ENCODE peak calls at places on chromosome 21, in five cellular contexts. O, A, L, H and Q are unnamed samples.
A peak's percentile ranks its signal among the peaks of the same experiment; 100 is the strongest.

GRCh38 chr21:40386301-40386911 is 460.6 kb downstream of the DSCAM start:
- DNase-seq in O (no peak), A (peak; percentile 57), L (no peak), H (peak; percentile 79), Q (no peak)

GRCh38 chr21:23130308-23130707 is 2132.1 kb downstream of the NCAM2 start:
- DNase-seq in O (no peak), A (no peak), L (no peak), H (no peak), Q (no peak)

GRCh38 chr21:37381883-37382585 is 15.5 kb downstream of the DYRK1A start:
- DNase-seq in O (no peak), A (no peak), L (no peak), H (no peak), Q (no peak)

GRCh38 chr21:36203603-36203889 is 46.9 kb downstream of the DOP1B start:
- DNase-seq in O (peak; percentile 85), A (no peak), L (no peak), H (no peak), Q (no peak)

GRCh38 chr21:45335761-45336534 is 48.3 kb upstream of the POFUT2 start:
- DNase-seq in O (no peak), A (peak; percentile 13), L (no peak), H (no peak), Q (peak; percentile 33)

GRCh38 chr21:26826801-26827200 is 18.4 kb downstream of the ADAMTS1 start:
- DNase-seq in O (no peak), A (no peak), L (no peak), H (no peak), Q (no peak)

GRCh38 chr21:24011087-24011486 is 1596.2 kb downstream of the MRPL39 start:
- DNase-seq in O (no peak), A (no peak), L (no peak), H (no peak), Q (no peak)

GRCh38 chr21:44301961-44302406 is 2.1 kb downstream of the PFKL start:
- DNase-seq in O (no peak), A (peak; percentile 70), L (no peak), H (no peak), Q (no peak)

GRCh38 chr21:44366586-44367211 is 13.3 kb downstream of the TRPM2 start:
- DNase-seq in O (no peak), A (no peak), L (no peak), H (no peak), Q (no peak)

GRCh38 chr21:43911015-43911934 is 46.3 kb downstream of the AGPAT3 start:
- DNase-seq in O (no peak), A (no peak), L (no peak), H (no peak), Q (no peak)

GRCh38 chr21:45505416-45506021 is 36.7 kb downstream of the SLC19A1 start:
- DNase-seq in O (no peak), A (peak; percentile 60), L (no peak), H (no peak), Q (peak; percentile 45)

GRCh38 chr21:15009964-15010363 is 54.8 kb downstream of the NRIP1 start:
- DNase-seq in O (peak; percentile 66), A (no peak), L (no peak), H (no peak), Q (no peak)

GRCh38 chr21:45508607-45509565 is 33.4 kb downstream of the SLC19A1 start:
- DNase-seq in O (no peak), A (peak; percentile 24), L (no peak), H (peak; percentile 30), Q (peak; percentile 31)

GRCh38 chr21:36806103-36806502 is 107.2 kb downstream of the SIM2 start:
- DNase-seq in O (peak; percentile 24), A (no peak), L (no peak), H (no peak), Q (no peak)

GRCh38 chr21:42986125-42986783 is 11.9 kb downstream of the PKNOX1 start:
- DNase-seq in O (no peak), A (no peak), L (no peak), H (no peak), Q (no peak)

GRCh38 chr21:45163413-45164123 is 89.2 kb downstream of the ADARB1 start:
- DNase-seq in O (no peak), A (no peak), L (no peak), H (no peak), Q (no peak)

GRCh38 chr21:42688226-42688840 is 34.9 kb downstream of the PDE9A start:
- DNase-seq in O (no peak), A (no peak), L (no peak), H (no peak), Q (no peak)

GRCh38 chr21:41506526-41507520 is 1.1 kb downstream of the TMPRSS2 start:
- DNase-seq in O (no peak), A (peak; percentile 69), L (no peak), H (peak; percentile 43), Q (no peak)

GRCh38 chr21:32364801-32365200 is 28.0 kb downstream of the URB1 start:
- DNase-seq in O (no peak), A (no peak), L (no peak), H (no peak), Q (no peak)

GRCh38 chr21:45130324-45130774 is 56.0 kb downstream of the ADARB1 start:
- DNase-seq in O (peak; percentile 55), A (no peak), L (no peak), H (no peak), Q (no peak)

GRCh38 chr21:16125274-16125673 is 395.5 kb downstream of the USP25 start:
- DNase-seq in O (no peak), A (no peak), L (no peak), H (no peak), Q (no peak)

GRCh38 chr21:42669069-42669468 is 15.6 kb downstream of the PDE9A start:
- DNase-seq in O (no peak), A (no peak), L (no peak), H (no peak), Q (no peak)

GRCh38 chr21:14918542-14918941 is 146.3 kb downstream of the NRIP1 start:
- DNase-seq in O (no peak), A (no peak), L (no peak), H (no peak), Q (no peak)

GRCh38 chr21:34635307-34635706 is 20.4 kb upstream of the RCAN1 start:
- DNase-seq in O (no peak), A (no peak), L (no peak), H (no peak), Q (no peak)
- TF ChIP-seq CTCF in O (peak; percentile 56), A (no peak), L (no peak), H (no peak), Q (peak; percentile 38)

DNA sequence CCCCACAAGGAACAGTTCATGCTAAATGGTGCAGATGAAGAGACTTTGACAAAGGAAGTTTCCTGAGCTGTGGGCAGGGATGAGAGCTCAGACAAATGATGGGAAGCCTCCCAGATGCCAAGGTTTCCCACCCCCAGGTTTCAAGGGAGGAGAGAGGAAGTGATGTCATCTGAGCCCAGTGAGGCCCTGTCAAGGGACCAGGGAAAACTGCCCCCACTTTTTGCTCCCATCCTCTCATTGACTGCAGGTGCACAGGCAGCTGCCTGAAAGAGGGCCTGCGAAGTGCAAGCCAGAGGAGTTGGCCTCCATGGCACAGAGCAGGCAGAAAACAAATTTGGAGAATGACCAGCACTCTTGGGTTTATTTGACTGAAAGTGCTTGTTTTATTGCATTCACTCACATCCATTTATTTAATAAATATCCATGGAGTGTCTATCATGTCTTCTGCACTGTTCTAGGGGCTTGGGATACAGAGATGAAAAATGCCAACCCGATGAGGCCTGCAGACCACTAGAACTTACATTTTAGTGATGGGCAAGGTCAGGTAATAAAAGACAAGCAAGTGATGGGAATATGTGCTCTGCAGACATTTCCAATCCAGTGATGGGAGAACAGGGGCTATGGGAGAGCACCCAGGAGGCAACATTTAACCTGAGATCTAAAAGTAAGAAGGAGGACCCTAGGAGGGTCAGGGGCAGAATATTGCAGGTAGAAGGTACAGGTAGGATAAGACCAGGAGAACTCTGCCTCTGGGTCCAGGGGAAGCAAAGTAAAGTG is 52.9 kb downstream of the ETS2 start:
- DNase-seq in O (no peak), A (no peak), L (no peak), H (no peak), Q (no peak)
- TF ChIP-seq CTCF in O (no peak), A (no peak), L (no peak), H (no peak), Q (no peak)

GRCh38 chr21:29168874-29169273 is 38.4 kb downstream of the MAP3K7CL start:
- DNase-seq in O (no peak), A (no peak), L (no peak), H (no peak), Q (no peak)

GRCh38 chr21:29166333-29166732 is 35.9 kb downstream of the MAP3K7CL start:
- DNase-seq in O (no peak), A (no peak), L (no peak), H (no peak), Q (no peak)

GRCh38 chr21:29163381-29164115 is 33.1 kb downstream of the MAP3K7CL start:
- DNase-seq in O (no peak), A (no peak), L (no peak), H (no peak), Q (peak; percentile 57)

GRCh38 chr21:29166853-29167252 is 36.4 kb downstream of the MAP3K7CL start:
- DNase-seq in O (no peak), A (no peak), L (no peak), H (no peak), Q (no peak)

GRCh38 chr21:29164330-29164942 is 34.0 kb downstream of the MAP3K7CL start:
- DNase-seq in O (peak; percentile 75), A (no peak), L (no peak), H (no peak), Q (no peak)
- TF ChIP-seq CTCF in O (peak; percentile 81), A (peak; percentile 14), L (no peak), H (peak; percentile 47), Q (peak; percentile 80)

DNA sequence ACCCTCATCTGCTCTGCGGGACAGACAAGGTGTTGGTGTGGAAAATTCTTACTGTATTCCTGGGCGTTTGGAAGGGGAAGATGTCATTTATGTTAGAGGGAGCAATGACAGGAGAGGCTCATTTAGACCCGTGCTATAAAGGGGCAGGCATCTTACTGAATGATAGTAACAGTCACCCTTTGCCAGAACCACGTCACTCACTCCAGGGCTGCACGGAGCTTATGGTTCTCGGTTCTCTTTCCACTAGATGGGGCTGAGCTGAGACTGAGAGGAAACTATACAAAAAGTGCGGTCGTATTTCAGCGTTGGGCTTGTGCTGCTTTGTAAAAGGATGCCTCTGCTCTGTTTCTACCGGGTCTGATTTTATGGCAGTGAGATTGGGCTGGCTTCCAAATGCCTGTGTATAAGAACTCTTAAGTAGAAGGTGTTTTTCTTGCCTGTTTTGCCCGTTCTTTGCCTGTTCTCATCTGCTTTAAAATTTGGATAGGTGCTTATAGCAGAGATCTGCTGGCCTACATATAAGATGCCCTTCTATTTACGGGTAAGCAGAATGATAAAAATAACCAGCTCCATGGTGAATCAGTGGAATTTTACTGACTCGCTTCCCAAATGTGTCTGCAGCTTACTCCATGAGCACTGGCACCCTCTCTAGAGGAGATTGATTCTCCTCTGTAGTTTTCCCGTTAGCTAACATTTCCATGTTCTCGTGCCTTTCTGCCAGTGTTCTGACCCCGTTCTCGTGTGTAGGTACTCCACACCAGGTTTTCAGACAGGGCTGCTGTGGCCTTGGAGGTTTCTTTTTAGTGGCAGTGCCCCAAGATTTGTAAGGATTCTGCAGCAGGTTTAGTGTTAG is 55.9 kb downstream of the MRPS6 start:
- DNase-seq in O (peak; percentile 90), A (no peak), L (peak; percentile 35), H (peak; percentile 42), Q (no peak)
- TF ChIP-seq CTCF in O (peak; percentile 75), A (no peak), L (no peak), H (no peak), Q (no peak)

GRCh38 chr21:31339736-31340135 is 4.3 kb downstream of the TIAM1 start:
- DNase-seq in O (no peak), A (no peak), L (no peak), H (no peak), Q (no peak)
- TF ChIP-seq CTCF in O (no peak), A (no peak), L (no peak), H (no peak), Q (no peak)